ENCODE peak calls at places on chromosomes 12 and 14, in four cellular contexts. J is NCI-H526, Y is neural progenitor cell, U is LNCaP clone FGC. N is an unnamed sample.

GRCh38 chr12:92061061-92061460 is 84.6 kb downstream of the BTG1 start:
- DNase-seq in J (no peak), Y (no peak), U (no peak), N (no peak)

GRCh38 chr14:67837011-67837624 is 17.5 kb downstream of the RAD51B start:
- DNase-seq in J (peak), Y (peak), U (peak), N (peak)

GRCh38 chr14:104429291-104429861 is 150.2 kb upstream of the C14orf180 start:
- DNase-seq in J (no peak), Y (no peak), U (no peak), N (no peak)

GRCh38 chr12:47360771-47361388 is 281.1 kb upstream of the AMIGO2 start:
- DNase-seq in J (no peak), Y (no peak), U (no peak), N (peak)

GRCh38 chr12:80632835-80633234 is 74.6 kb upstream of the MYF6 start:
- DNase-seq in J (peak), Y (peak), U (no peak), N (no peak)

GRCh38 chr12:28563926-28564325 is 373.7 kb downstream of the CCDC91 start:
- DNase-seq in J (no peak), Y (no peak), U (no peak), N (peak)

GRCh38 chr14:73728106-73729014 is 14.2 kb upstream of the PNMA1 start:
- DNase-seq in J (peak), Y (peak), U (peak), N (peak)

GRCh38 chr12:50659690-50660424 is 104.0 kb upstream of the ATF1 start:
- DNase-seq in J (peak), Y (no peak), U (peak), N (no peak)

GRCh38 chr12:12546314-12546772 is 16.3 kb downstream of the DUSP16 start:
- DNase-seq in J (no peak), Y (no peak), U (peak), N (peak)

GRCh38 chr12:34048714-34049113 is 26.4 kb downstream of the ALG10 start:
- DNase-seq in J (no peak), Y (no peak), U (no peak), N (no peak)

GRCh38 chr14:73234586-73235394 is 2.5 kb upstream of the PAPLN start:
- DNase-seq in J (no peak), Y (peak), U (no peak), N (no peak)

GRCh38 chr14:94612174-94612573 is at the start of gene SERPINA3:
- DNase-seq in J (no peak), Y (no peak), U (no peak), N (peak)

N was measured in choroid plexus epithelial cell.